ENCODE peak calls at places on chromosomes 11 and 22, in nine cellular contexts. B is HCT116, R is brain microvascular endothelial cell, Z is AG09309, M is tibial artery, Y is hepatocyte, A is SK-N-SH, E is fibroblast of lung, G is cardiac fibroblast. V is an unnamed sample.

GRCh38 chr22:42270178-42270511 is 308 bp downstream of the TCF20 start:
- DNase-seq in E (no peak), A (no peak), B (peak; percentile 2), R (no peak), G (no peak), Z (no peak), Y (no peak), M (peak; percentile 25), V (no peak)

GRCh38 chr11:61885166-61885778 is 6.1 kb downstream of the FADS3 start:
- DNase-seq in R (no peak), Z (no peak), G (no peak), B (no peak), E (no peak), Y (no peak), A (no peak), M (no peak), V (no peak)

GRCh38 chr11:72330131-72330727 is 86.3 kb upstream of the PHOX2A start:
- DNase-seq in A (no peak), E (no peak), Z (no peak), R (no peak), M (no peak), G (no peak), B (no peak), Y (no peak), V (no peak)

GRCh38 chr22:50699001-50699753 is 26.6 kb downstream of the SHANK3 start:
- DNase-seq in Y (no peak), G (no peak), E (no peak), R (no peak), Z (no peak), M (no peak), A (no peak), B (no peak), V (no peak)

GRCh38 chr11:33735426-33736147 is 636 bp downstream of the CD59 start:
- DNase-seq in A (peak; percentile 66), M (peak; percentile 46), Z (no peak), E (peak; percentile 27), G (no peak), Y (peak; percentile 48), B (no peak), R (no peak), V (peak; percentile 65)

GRCh38 chr11:119533931-119534694 is 111.1 kb upstream of the THY1 start:
- DNase-seq in E (peak; percentile 28), A (peak; percentile 81), M (peak; percentile 45), R (peak; percentile 67), B (peak; percentile 38), Z (no peak), Y (peak; percentile 87), G (peak; percentile 67), V (peak; percentile 73)

GRCh38 chr11:126165366-126166156 is 45.9 kb downstream of the RPUSD4 start:
- DNase-seq in Z (no peak), Y (no peak), G (peak; percentile 32), M (no peak), E (no peak), B (no peak), A (no peak), R (no peak), V (no peak)

GRCh38 chr22:43376765-43377485 is 33.8 kb upstream of the SCUBE1 start:
- DNase-seq in Z (no peak), Y (no peak), A (no peak), E (peak; percentile 69), M (no peak), R (peak; percentile 14), G (no peak), B (no peak), V (no peak)

GRCh38 chr11:34316347-34317037 is 41.3 kb downstream of the ABTB2 start:
- DNase-seq in Y (no peak), G (peak; percentile 19), E (peak; percentile 28), M (no peak), B (no peak), A (no peak), R (no peak), Z (no peak), V (no peak)

GRCh38 chr11:123523539-123523938 is 93.5 kb downstream of the GRAMD1B start:
- DNase-seq in M (no peak), Z (no peak), Y (no peak), B (no peak), A (no peak), R (no peak), E (no peak), G (no peak), V (no peak)

GRCh38 chr11:15166204-15166603 is 51.5 kb downstream of the INSC start:
- DNase-seq in E (no peak), Z (no peak), M (no peak), R (no peak), G (peak; percentile 7), A (no peak), B (no peak), Y (no peak), V (no peak)

DNA sequence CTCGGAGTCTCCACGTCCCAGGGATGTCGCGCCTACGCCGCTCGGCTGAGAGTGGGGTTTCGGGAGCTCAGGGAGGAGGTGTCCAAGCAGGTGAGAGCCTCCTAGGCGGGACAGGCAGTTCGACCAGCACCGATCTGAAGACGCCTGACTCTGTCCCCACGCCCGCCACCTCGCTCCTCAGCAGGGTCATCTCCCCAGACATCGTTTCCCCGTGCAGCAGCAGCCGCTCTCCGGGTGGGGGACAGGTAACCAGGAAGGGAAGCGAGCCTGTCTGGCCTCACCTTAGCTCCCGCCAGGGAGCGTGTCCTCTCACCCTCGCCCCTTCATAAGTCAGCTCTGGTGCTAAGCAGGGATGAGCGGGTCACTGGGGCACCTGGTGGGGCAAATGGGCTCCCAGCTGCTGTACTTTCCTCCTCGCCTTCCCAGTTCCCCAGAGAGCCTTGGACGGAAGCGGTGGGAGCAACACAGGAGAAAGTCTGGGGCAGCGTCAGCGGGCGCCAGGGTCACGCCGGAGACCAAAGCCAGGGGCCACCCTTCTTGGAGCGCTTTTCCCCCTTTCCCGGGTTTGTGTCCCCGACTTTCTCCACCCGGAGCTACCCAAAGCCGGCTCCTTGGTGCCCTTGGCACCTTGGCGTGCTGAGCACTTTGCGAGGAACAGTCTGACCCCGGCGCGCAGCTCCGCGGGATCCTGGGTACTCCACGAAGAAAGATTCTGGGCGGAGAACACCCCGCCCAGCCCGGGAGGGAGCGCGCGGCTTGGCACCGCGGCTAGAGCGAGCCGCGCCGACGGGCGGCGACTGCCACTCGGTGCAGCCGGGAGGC is 1.6 kb downstream of the SPON1 start:
- DNase-seq in R (no peak), G (no peak), A (peak; percentile 39), B (no peak), Y (peak; percentile 60), M (no peak), Z (no peak), E (no peak), V (no peak)
- H3K4me3 ChIP-seq in R (no peak overlapping the region), G (no peak overlapping the region), A (no peak overlapping the region), B (peak overlapping the region; percentile 25), Y (peak overlapping the region; percentile 51), M (peak overlapping the region; percentile 46), Z (no peak overlapping the region), E (peak overlapping the region; percentile 50), V (no peak overlapping the region)

GRCh38 chr11:65429069-65429681 is 6.6 kb downstream of the NEAT1 start:
- DNase-seq in R (peak; percentile 60), E (peak; percentile 67), M (peak; percentile 33), Y (peak; percentile 64), A (no peak), Z (peak; percentile 71), B (no peak), G (peak; percentile 88), V (no peak)

GRCh38 chr11:65428578-65429068 is 6.0 kb downstream of the NEAT1 start:
- DNase-seq in A (no peak), Z (no peak), G (peak; percentile 86), M (peak; percentile 31), E (no peak), Y (peak; percentile 72), R (no peak), B (no peak), V (no peak)

GRCh38 chr11:65431452-65432132 is 9.0 kb downstream of the NEAT1 start:
- DNase-seq in Z (no peak), Y (no peak), R (no peak), E (peak; percentile 43), M (peak; percentile 9), G (peak; percentile 76), A (no peak), B (no peak), V (no peak)

GRCh38 chr11:65430406-65431217 is 8.0 kb downstream of the NEAT1 start:
- DNase-seq in G (peak; percentile 85), E (peak; percentile 51), A (no peak), M (peak; percentile 19), Z (peak; percentile 46), Y (peak; percentile 46), B (no peak), R (peak; percentile 34), V (no peak)

DNA sequence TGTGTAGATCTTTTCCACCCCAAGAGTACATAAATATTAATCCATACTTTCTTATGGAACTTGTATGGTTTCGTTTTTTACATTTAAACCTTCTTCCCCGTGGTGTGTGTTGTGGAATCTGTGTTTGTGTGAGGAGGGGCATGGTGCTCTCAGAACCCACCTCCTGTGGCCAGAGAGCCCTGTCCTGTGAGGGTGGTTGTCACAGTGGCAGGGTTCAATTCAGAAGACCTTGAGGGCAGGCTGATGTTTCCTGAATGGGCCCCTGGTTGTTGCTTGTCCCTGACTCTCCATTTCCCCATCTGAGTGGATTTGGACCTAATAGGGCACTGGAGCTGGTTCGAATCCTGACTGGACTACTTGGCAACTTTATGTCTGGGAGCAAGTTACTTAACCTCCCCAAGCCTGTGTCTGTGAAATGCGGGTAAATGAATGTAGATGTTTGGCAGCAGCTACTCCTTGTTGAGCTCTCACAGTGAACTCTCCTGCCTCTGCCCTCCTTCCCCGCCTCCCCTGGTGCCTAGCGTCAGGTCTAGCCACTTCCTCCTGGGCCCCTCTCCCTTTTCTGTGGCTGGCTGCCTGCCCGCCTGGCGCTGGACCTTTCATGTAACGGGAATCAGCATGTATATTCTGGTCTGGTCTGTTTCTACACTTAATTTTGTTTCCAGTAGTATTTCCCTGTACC is 7.3 kb downstream of the NEAT1 start:
- DNase-seq in Y (peak; percentile 76), Z (peak; percentile 81), G (peak; percentile 94), B (no peak), E (peak; percentile 79), R (peak; percentile 66), A (no peak), M (peak; percentile 69), V (no peak)
- H3K4me3 ChIP-seq in Y (no peak overlapping the region), Z (peak overlapping the region; percentile 28), G (peak overlapping the region; percentile 91), B (no peak overlapping the region), E (peak overlapping the region; percentile 90), R (peak overlapping the region; percentile 96), A (peak overlapping the region; percentile 83), M (peak overlapping the region; percentile 67), V (peak overlapping the region; percentile 66)

GRCh38 chr11:2811206-2812091 is 74.1 kb downstream of the CDKN1C start:
- DNase-seq in Y (no peak), G (no peak), A (no peak), R (no peak), Z (no peak), M (no peak), E (no peak), B (no peak), V (no peak)
- H3K4me3 ChIP-seq in Y (no peak overlapping the region), G (no peak overlapping the region), A (no peak overlapping the region), R (no peak overlapping the region), Z (no peak overlapping the region), M (no peak overlapping the region), E (no peak overlapping the region), B (no peak overlapping the region), V (no peak overlapping the region)

DNA sequence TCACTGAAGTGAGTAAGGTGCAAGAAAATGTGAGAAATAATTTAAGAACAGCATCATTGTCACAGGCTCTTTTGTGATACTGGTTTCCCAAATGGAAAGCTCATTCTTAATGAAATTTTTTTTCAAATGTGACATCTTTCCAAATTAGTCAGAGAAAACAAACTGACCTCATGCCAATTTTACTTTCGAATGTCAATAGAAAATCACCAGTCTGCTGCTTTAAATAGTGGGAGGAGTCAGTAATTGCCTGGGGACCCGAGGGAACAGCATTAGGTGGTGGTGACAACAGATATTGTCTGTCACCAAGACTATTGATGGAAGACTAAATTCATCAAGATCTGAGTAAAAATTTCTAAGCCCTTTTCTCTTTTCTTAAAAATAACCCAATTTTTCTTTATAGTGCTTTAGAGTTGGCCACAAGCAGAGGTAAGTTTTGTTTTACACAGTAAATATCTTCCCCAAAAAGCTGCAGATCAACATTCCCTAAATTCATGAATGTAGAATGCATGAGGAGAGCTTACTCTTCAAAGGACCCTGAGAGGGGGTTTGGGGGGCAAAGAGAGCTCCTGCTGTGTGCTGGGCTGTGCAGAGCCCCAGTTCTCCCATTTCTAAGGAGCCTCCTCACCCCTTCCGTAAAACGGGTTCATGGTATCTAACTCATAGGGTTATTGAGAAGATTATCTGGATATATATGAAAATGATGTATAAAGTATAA is 95.1 kb downstream of the PIWIL4 start:
- DNase-seq in Y (no peak), R (no peak), Z (no peak), A (no peak), G (no peak), M (no peak), B (no peak), E (no peak), V (no peak)
- H3K4me3 ChIP-seq in Y (no peak overlapping the region), R (no peak overlapping the region), Z (no peak overlapping the region), A (no peak overlapping the region), G (no peak overlapping the region), M (no peak overlapping the region), B (no peak overlapping the region), E (no peak overlapping the region), V (no peak overlapping the region)